ENCODE peak calls at places on chromosome 2, in eight cellular contexts. W, C, L, O, X, B, V and Z are unnamed samples.

GRCh38 chr2:69952336-69953115 is 8.9 kb downstream of the ASPRV1 start:
- DNase-seq in W (no peak), C (no peak), L (no peak), O (no peak), X (no peak), B (no peak), V (no peak), Z (no peak)

GRCh38 chr2:173572848-173573247 is 218.2 kb downstream of the CDCA7 start:
- DNase-seq in W (no peak), C (peak), L (peak), O (no peak), X (no peak), B (no peak), V (no peak), Z (no peak)

GRCh38 chr2:80378-80777 is 34.1 kb upstream of the FAM110C start:
- DNase-seq in W (no peak), C (no peak), L (no peak), O (no peak), X (no peak), B (no peak), V (no peak), Z (no peak)

GRCh38 chr2:232927041-232927792 is 57.2 kb downstream of the SNORC start:
- DNase-seq in W (no peak), C (no peak), L (no peak), O (peak), X (no peak), B (no peak), V (peak), Z (no peak)

GRCh38 chr2:191109888-191110287 is 40.9 kb downstream of the STAT4 start:
- DNase-seq in W (no peak), C (no peak), L (no peak), O (no peak), X (no peak), B (no peak), V (no peak), Z (no peak)

GRCh38 chr2:225670111-225670974 is 270.8 kb downstream of the NYAP2 start:
- DNase-seq in W (no peak), C (peak), L (no peak), O (peak), X (peak), B (no peak), V (no peak), Z (no peak)

GRCh38 chr2:64228923-64229322 is 84.7 kb upstream of the PELI1 start:
- DNase-seq in W (no peak), C (no peak), L (no peak), O (no peak), X (no peak), B (no peak), V (no peak), Z (no peak)

GRCh38 chr2:116269040-116269439 is 1545.5 kb upstream of the DDX18 start:
- DNase-seq in W (no peak), C (no peak), L (no peak), O (no peak), X (no peak), B (no peak), V (no peak), Z (no peak)

GRCh38 chr2:29632018-29632417 is 289.4 kb downstream of the ALK start:
- DNase-seq in W (no peak), C (no peak), L (peak), O (peak), X (peak), B (no peak), V (no peak), Z (no peak)

GRCh38 chr2:181183878-181184553 is 203.6 kb downstream of the UBE2E3 start:
- DNase-seq in W (no peak), C (peak), L (no peak), O (peak), X (no peak), B (no peak), V (no peak), Z (no peak)